ENCODE peak calls at places on chromosomes 6 and 20, in seven cellular contexts. M is heart left ventricle; G is stimulated activated naive CD8-positive, alpha-beta T cell treated with anti-CD3 and anti-CD28 coated beads, Interleukin-15, Interleukin-2, amounts not matched to agents 100 U/mL and 50 U/mL, for 24 hours; K is head of caudate nucleus; J is germinal center; H is EL; Q is fibroblast of mammary gland. U is an unnamed sample.

GRCh38 chr20:62516345-62516744 is 40.5 kb upstream of the GATA5 start:
- DNase-seq in M (no peak), G (no peak), K (no peak), J (no peak), H (no peak), Q (no peak), U (no peak)

GRCh38 chr6:13302751-13303667 is 25.3 kb downstream of the TBC1D7 start:
- DNase-seq in M (peak; percentile 73), G (peak; percentile 58), K (peak; percentile 53), J (peak; percentile 34), H (peak; percentile 100), Q (peak; percentile 99), U (no peak)

GRCh38 chr6:132357120-132357519 is 44.2 kb downstream of the MOXD1 start:
- DNase-seq in M (no peak), G (no peak), K (no peak), J (no peak), H (peak; percentile 40), Q (peak; percentile 47), U (no peak)

GRCh38 chr6:46191961-46192360 is 21.2 kb upstream of the ENPP5 start:
- DNase-seq in M (no peak), G (no peak), K (no peak), J (no peak), H (peak; percentile 41), Q (peak; percentile 97), U (no peak)

GRCh38 chr6:138988469-138988834 is 399 bp upstream of the REPS1 start:
- DNase-seq in M (no peak), G (no peak), K (no peak), J (no peak), H (no peak), Q (peak; percentile 42), U (no peak)

GRCh38 chr6:45652393-45652792 is 274.7 kb upstream of the SUPT3H start:
- DNase-seq in M (no peak), G (no peak), K (no peak), J (no peak), H (no peak), Q (no peak), U (no peak)

GRCh38 chr6:163254341-163254835 is 160.1 kb upstream of the QKI start:
- DNase-seq in M (no peak), G (no peak), K (peak; percentile 66), J (no peak), H (no peak), Q (no peak), U (no peak)

GRCh38 chr6:156976144-156977088 is 199.2 kb downstream of the ARID1B start:
- DNase-seq in M (no peak), G (no peak), K (no peak), J (no peak), H (peak; percentile 20), Q (peak; percentile 52), U (no peak)

GRCh38 chr6:82783587-82784253 is 281.9 kb downstream of the UBE3D start:
- DNase-seq in M (no peak), G (no peak), K (peak; percentile 56), J (no peak), H (no peak), Q (no peak), U (no peak)